ENCODE peak calls at places on chromosomes 5 and 9, in four cellular contexts. R is SK-N-SH, Q is GM12864, N is GM20000. L is an unnamed sample.

GRCh38 chr5:10719965-10720364 is 41.1 kb downstream of the DAP start:
- DNase-seq in N (no peak), Q (no peak), R (no peak), L (no peak)

GRCh38 chr9:4292781-4293180 is 7.1 kb downstream of the GLIS3 start:
- DNase-seq in Q (no peak), N (no peak), R (no peak), L (no peak)

GRCh38 chr5:55850839-55851674 is at the start of gene IL31RA:
- DNase-seq in N (no peak), R (no peak), Q (no peak), L (no peak)

GRCh38 chr5:93053825-93054224 is 527.2 kb downstream of the NR2F1-AS1 start:
- DNase-seq in R (no peak), N (no peak), Q (no peak), L (no peak)

GRCh38 chr9:15087031-15087417 is 176.8 kb upstream of the FREM1 start:
- DNase-seq in R (peak), Q (no peak), N (no peak), L (no peak)

GRCh38 chr5:8865686-8866374 is 680.0 kb downstream of the SEMA5A start:
- DNase-seq in Q (no peak), N (no peak), R (no peak), L (no peak)

GRCh38 chr5:153542536-153542935 is 52.1 kb downstream of the GRIA1 start:
- DNase-seq in R (no peak), Q (no peak), N (no peak), L (no peak)

GRCh38 chr9:7056237-7056636 is 298.5 kb downstream of the KDM4C start:
- DNase-seq in R (no peak), N (no peak), Q (no peak), L (no peak)

GRCh38 chr5:173204185-173204979 is 30.6 kb downstream of the NKX2-5 start:
- DNase-seq in N (no peak), Q (no peak), R (no peak), L (no peak)

GRCh38 chr5:14443665-14444064 is 137.9 kb upstream of the OTULINL start:
- DNase-seq in Q (no peak), R (no peak), N (no peak), L (no peak)

GRCh38 chr5:116751684-116752083 is 177.1 kb upstream of the SEMA6A start:
- DNase-seq in N (no peak), Q (no peak), R (no peak), L (no peak)

GRCh38 chr5:150801117-150801927 is 22.8 kb downstream of the SMIM3 start:
- DNase-seq in N (no peak), R (peak), Q (no peak), L (peak)

GRCh38 chr9:32589083-32589713 is 16.2 kb upstream of the NDUFB6 start:
- DNase-seq in N (peak), Q (no peak), R (peak), L (peak)

GRCh38 chr9:134208981-134209725 is 44.8 kb upstream of the RNU6ATAC start:
- DNase-seq in R (peak), Q (no peak), N (no peak), L (no peak)

GRCh38 chr9:4106081-4106491 is 193.8 kb downstream of the GLIS3 start:
- DNase-seq in N (no peak), R (no peak), Q (no peak), L (no peak)

GRCh38 chr9:14314424-14314928 is 535 bp upstream of the NFIB start:
- DNase-seq in N (peak), Q (no peak), R (peak), L (peak)

GRCh38 chr5:157670662-157671591 is at the start of gene C5orf52:
- DNase-seq in R (peak), N (peak), Q (peak), L (peak)

GRCh38 chr9:4080889-4081548 is 218.8 kb downstream of the GLIS3 start:
- DNase-seq in R (peak), Q (no peak), N (no peak), L (peak)

GRCh38 chr5:453725-454481 is 10.9 kb downstream of the EXOC3 start:
- DNase-seq in N (no peak), R (no peak), Q (no peak), L (no peak)

GRCh38 chr9:106869458-106869857 is 6.5 kb downstream of the ZNF462 start:
- DNase-seq in R (no peak), Q (no peak), N (no peak), L (no peak)

DNA sequence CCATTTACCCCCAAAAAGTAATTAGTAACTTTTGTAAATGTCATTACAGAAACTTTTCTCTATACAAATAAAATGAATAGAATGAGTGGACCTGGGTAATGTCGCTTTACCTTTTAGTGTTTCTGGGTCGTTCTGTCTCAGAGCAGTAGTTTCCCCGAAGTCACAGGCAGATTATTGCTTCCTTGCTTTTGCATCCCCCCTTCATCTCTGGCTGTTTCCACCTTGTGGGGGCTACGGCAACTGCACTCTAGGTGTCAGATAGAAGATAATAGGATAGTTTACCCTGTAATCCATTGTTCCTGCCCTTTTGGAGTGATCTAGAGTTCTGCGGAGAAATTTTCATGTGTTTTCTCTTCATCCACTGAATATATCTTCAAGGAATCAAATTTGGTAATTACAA is 68.7 kb downstream of the PRR16 start:
- DNase-seq in Q (no peak), N (no peak), R (peak), L (no peak)
- TF ChIP-seq CTCF in Q (peak), N (no peak), R (peak), L (no peak)

GRCh38 chr9:121861501-121862180 is 210.2 kb downstream of the DAB2IP start:
- DNase-seq in R (peak), N (peak), Q (no peak), L (peak)
- TF ChIP-seq CTCF in R (peak), N (no peak), Q (peak), L (peak)

GRCh38 chr5:2849429-2849828 is 98.0 kb upstream of the IRX2 start:
- DNase-seq in N (no peak), R (no peak), Q (no peak), L (no peak)

GRCh38 chr5:2847608-2848007 is 96.1 kb upstream of the IRX2 start:
- DNase-seq in Q (no peak), N (no peak), R (no peak), L (no peak)

GRCh38 chr5:2852446-2852845 is 101.0 kb upstream of the IRX2 start:
- DNase-seq in Q (no peak), R (no peak), N (no peak), L (no peak)

GRCh38 chr5:2851895-2852294 is 100.4 kb upstream of the IRX2 start:
- DNase-seq in Q (no peak), R (no peak), N (no peak), L (no peak)

GRCh38 chr5:2848634-2849033 is 97.2 kb upstream of the IRX2 start:
- DNase-seq in Q (no peak), R (no peak), N (no peak), L (no peak)
- TF ChIP-seq CTCF in Q (no peak), R (no peak), N (no peak), L (no peak)

GRCh38 chr5:136066705-136067271 is 38.0 kb downstream of the TGFBI start:
- DNase-seq in R (no peak), N (no peak), Q (no peak), L (no peak)
- TF ChIP-seq CTCF in R (peak), N (no peak), Q (no peak), L (no peak)

DNA sequence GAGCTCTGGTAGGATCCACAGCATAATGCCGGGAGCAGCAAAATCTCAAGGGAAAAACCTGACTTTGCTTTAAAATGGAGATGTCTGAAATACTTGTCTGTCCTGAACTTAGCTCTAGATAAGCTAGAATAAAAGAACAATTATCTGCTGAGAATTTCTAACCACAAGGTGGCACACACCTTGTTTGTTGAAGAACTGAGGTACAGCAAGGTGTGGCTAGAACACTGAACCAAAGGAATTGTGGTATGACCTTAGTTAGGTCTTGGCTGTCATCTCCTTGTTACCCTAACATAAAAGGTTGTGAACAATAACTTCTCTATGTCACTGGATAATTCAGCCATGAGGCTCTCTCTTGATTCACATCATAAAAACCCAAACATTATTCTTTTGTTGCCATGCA is 72.3 kb upstream of the ANXA1 start:
- DNase-seq in N (no peak), R (no peak), Q (no peak), L (no peak)
- TF ChIP-seq CTCF in N (no peak), R (peak), Q (peak), L (no peak)

GRCh38 chr5:95861858-95862561 is 39.5 kb upstream of the GLRX start:
- DNase-seq in N (no peak), Q (no peak), R (no peak), L (no peak)
- TF ChIP-seq CTCF in N (no peak), Q (peak), R (peak), L (no peak)

DNA sequence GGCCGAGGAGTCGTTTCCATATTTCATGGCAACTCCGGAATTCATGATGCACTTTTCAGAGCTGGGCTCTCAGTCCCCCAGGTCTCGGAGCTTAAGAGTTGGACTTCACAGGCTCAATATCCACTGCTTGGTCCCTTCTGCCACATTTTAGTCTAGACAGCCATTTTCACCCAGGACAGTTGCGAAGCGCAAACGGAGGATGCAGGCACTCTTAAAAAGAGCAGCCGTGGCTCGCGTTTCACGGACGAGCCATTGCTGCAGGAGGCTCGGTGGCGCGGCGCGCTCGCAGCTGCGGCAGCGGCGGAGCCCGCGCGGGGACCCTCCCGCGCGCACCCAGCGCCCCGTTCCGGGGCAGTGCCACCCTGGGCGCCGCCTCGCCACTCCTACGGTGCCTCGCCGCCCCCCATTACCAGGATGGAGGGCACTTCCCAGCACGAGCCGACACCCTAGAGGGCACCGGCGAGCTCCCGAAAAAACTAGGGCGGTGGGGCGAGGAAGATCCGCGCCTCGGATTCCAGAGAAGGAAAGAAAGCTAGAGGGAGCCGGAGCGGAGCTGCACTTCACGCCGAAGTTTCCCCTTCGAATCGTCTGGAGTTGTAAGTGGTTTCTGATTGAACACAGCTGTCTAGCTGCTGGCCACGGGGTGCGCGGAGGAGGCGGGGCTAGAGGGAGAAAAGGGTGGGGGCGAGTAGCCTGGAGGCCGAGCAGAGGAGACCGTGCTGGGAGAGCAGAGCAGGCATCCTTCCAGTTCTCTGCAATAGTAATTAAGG is 140.3 kb downstream of the TSSK1B start:
- DNase-seq in Q (peak), R (peak), N (peak), L (peak)
- TF ChIP-seq CTCF in Q (no peak), R (peak), N (no peak), L (no peak)

DNA sequence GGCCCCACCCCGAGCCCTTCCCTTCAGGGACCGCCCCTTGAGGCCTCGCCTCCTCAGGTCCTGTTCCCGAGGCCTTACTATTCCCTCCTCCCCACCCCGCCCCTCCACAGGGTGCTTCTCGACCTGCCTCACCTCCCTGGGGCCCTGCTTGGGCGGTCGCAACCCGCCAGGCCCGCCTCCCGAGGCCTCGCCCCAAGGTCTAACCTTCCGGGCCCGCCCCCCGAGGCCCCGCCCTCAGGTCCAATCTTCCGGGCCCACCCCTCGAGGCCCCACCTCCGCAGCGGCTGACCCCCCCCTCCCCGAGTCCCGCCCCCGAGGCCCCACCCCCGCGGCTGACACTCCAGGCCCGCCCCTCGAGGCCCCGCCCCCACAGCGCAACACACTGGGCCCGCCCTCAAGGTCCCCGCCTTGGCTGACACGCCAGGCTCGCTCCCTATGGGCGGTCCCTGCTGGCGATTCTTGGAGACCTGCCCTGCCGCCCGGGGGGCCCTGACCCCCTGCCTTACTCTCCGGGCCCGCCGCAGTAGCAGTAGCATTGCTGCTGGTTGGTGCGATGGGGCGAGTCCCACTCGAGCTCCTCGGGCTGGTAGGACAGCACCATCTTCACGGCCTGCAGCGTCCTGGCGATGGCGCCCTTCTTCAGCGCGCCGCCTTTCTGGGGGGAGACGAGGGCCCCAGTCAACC is 8.2 kb downstream of the PHF19 start:
- DNase-seq in Q (peak), N (peak), R (peak), L (peak)
- TF ChIP-seq CTCF in Q (peak), N (peak), R (no peak), L (peak)

L was measured in GM13977.